ENCODE peak calls at places on chromosome 14, in nine cellular contexts. One of them, this sample, is unnamed. For H3K4me1, the result is how much of the 10 kb centered on the place peaks cover.

GRCh38 chr14:61281911-61282310 is 773 bp upstream of the TMEM30B start:
- DNase-seq in OCI-LY7: no peak
- DNase-seq in hepatocyte: no peak
- DNase-seq in fibroblast of lung: no peak
- DNase-seq in mesenchymal stem cell: no peak
- DNase-seq in tibial artery: peak
- DNase-seq in Caco-2: no peak
- DNase-seq in MM.1S: no peak
- DNase-seq in A549: no peak
- DNase-seq in this sample: no peak

GRCh38 chr14:36661506-36662257 is at the start of gene PAX9:
- DNase-seq in OCI-LY7: peak
- DNase-seq in hepatocyte: peak
- DNase-seq in mesenchymal stem cell: peak
- DNase-seq in Caco-2: peak
- DNase-seq in MM.1S: peak
- DNase-seq in fibroblast of lung: peak
- DNase-seq in tibial artery: peak
- DNase-seq in A549: peak
- DNase-seq in this sample: peak

GRCh38 chr14:103434868-103435442 is 49.7 kb downstream of the MARK3 start:
- DNase-seq in MM.1S: no peak
- DNase-seq in Caco-2: no peak
- DNase-seq in fibroblast of lung: no peak
- DNase-seq in A549: no peak
- DNase-seq in hepatocyte: no peak
- DNase-seq in mesenchymal stem cell: no peak
- DNase-seq in OCI-LY7: no peak
- DNase-seq in tibial artery: peak
- DNase-seq in this sample: no peak

GRCh38 chr14:55160989-55161388 is 30.4 kb downstream of the DLGAP5 start:
- DNase-seq in OCI-LY7: peak
- DNase-seq in fibroblast of lung: peak
- DNase-seq in tibial artery: no peak
- DNase-seq in Caco-2: no peak
- DNase-seq in hepatocyte: peak
- DNase-seq in MM.1S: peak
- DNase-seq in mesenchymal stem cell: peak
- DNase-seq in A549: peak
- DNase-seq in this sample: no peak

GRCh38 chr14:61145258-61145902 is 135.8 kb downstream of the TMEM30B start:
- DNase-seq in OCI-LY7: no peak
- DNase-seq in mesenchymal stem cell: peak
- DNase-seq in fibroblast of lung: peak
- DNase-seq in hepatocyte: peak
- DNase-seq in tibial artery: no peak
- DNase-seq in MM.1S: no peak
- DNase-seq in Caco-2: no peak
- DNase-seq in A549: no peak
- DNase-seq in this sample: no peak

GRCh38 chr14:33563492-33563891 is 387.4 kb downstream of the EGLN3 start:
- DNase-seq in tibial artery: no peak
- DNase-seq in hepatocyte: no peak
- DNase-seq in fibroblast of lung: peak
- DNase-seq in A549: no peak
- DNase-seq in MM.1S: no peak
- DNase-seq in Caco-2: no peak
- DNase-seq in mesenchymal stem cell: peak
- DNase-seq in OCI-LY7: no peak
- DNase-seq in this sample: no peak

GRCh38 chr14:96917442-96917963 is 120.3 kb downstream of the VRK1 start:
- DNase-seq in mesenchymal stem cell: no peak
- DNase-seq in Caco-2: no peak
- DNase-seq in A549: no peak
- DNase-seq in OCI-LY7: no peak
- DNase-seq in MM.1S: no peak
- DNase-seq in hepatocyte: no peak
- DNase-seq in tibial artery: no peak
- DNase-seq in fibroblast of lung: no peak
- DNase-seq in this sample: no peak

GRCh38 chr14:103854822-103855733 is 7.7 kb upstream of the PPP1R13B start:
- DNase-seq in fibroblast of lung: no peak
- DNase-seq in mesenchymal stem cell: no peak
- DNase-seq in Caco-2: peak
- DNase-seq in hepatocyte: peak
- DNase-seq in tibial artery: no peak
- DNase-seq in OCI-LY7: no peak
- DNase-seq in A549: no peak
- DNase-seq in MM.1S: no peak
- DNase-seq in this sample: peak

GRCh38 chr14:91114079-91115065 is 499 bp downstream of the DGLUCY start:
- DNase-seq in mesenchymal stem cell: peak
- DNase-seq in A549: peak
- DNase-seq in tibial artery: peak
- DNase-seq in fibroblast of lung: peak
- DNase-seq in OCI-LY7: peak
- DNase-seq in Caco-2: peak
- DNase-seq in MM.1S: peak
- DNase-seq in hepatocyte: peak
- DNase-seq in this sample: peak

GRCh38 chr14:91278383-91278715 is 33.8 kb upstream of the GPR68 start:
- DNase-seq in MM.1S: no peak
- DNase-seq in mesenchymal stem cell: no peak
- DNase-seq in hepatocyte: no peak
- DNase-seq in fibroblast of lung: no peak
- DNase-seq in A549: no peak
- DNase-seq in OCI-LY7: peak
- DNase-seq in Caco-2: no peak
- DNase-seq in tibial artery: no peak
- DNase-seq in this sample: no peak

GRCh38 chr14:77622562-77622961 is 6.1 kb upstream of the SPTLC2 start:
- DNase-seq in A549: no peak
- DNase-seq in fibroblast of lung: no peak
- DNase-seq in MM.1S: no peak
- DNase-seq in OCI-LY7: no peak
- DNase-seq in mesenchymal stem cell: no peak
- DNase-seq in tibial artery: no peak
- DNase-seq in Caco-2: no peak
- DNase-seq in hepatocyte: peak
- DNase-seq in this sample: peak

GRCh38 chr14:54669759-54670630 is 103.1 kb downstream of the SAMD4A start:
- DNase-seq in MM.1S: no peak
- DNase-seq in fibroblast of lung: peak
- DNase-seq in mesenchymal stem cell: peak
- DNase-seq in A549: no peak
- DNase-seq in hepatocyte: peak
- DNase-seq in OCI-LY7: no peak
- DNase-seq in tibial artery: no peak
- DNase-seq in Caco-2: no peak
- DNase-seq in this sample: no peak

GRCh38 chr14:74286736-74287135 is 16.0 kb downstream of the ABCD4 start:
- DNase-seq in A549: no peak
- DNase-seq in OCI-LY7: no peak
- DNase-seq in hepatocyte: no peak
- DNase-seq in fibroblast of lung: no peak
- DNase-seq in tibial artery: no peak
- DNase-seq in MM.1S: no peak
- DNase-seq in mesenchymal stem cell: no peak
- DNase-seq in Caco-2: no peak
- DNase-seq in this sample: no peak

GRCh38 chr14:74293621-74294020 is 9.1 kb downstream of the ABCD4 start:
- DNase-seq in hepatocyte: no peak
- DNase-seq in MM.1S: no peak
- DNase-seq in Caco-2: no peak
- DNase-seq in tibial artery: no peak
- DNase-seq in mesenchymal stem cell: no peak
- DNase-seq in A549: no peak
- DNase-seq in OCI-LY7: no peak
- DNase-seq in fibroblast of lung: no peak
- DNase-seq in this sample: no peak

GRCh38 chr14:74292061-74292460 is 10.7 kb downstream of the ABCD4 start:
- DNase-seq in OCI-LY7: no peak
- DNase-seq in MM.1S: no peak
- DNase-seq in mesenchymal stem cell: no peak
- DNase-seq in hepatocyte: no peak
- DNase-seq in Caco-2: no peak
- DNase-seq in tibial artery: no peak
- DNase-seq in A549: no peak
- DNase-seq in fibroblast of lung: no peak
- DNase-seq in this sample: no peak

GRCh38 chr14:74290415-74290814 is 12.3 kb downstream of the ABCD4 start:
- DNase-seq in MM.1S: peak
- DNase-seq in OCI-LY7: peak
- DNase-seq in A549: peak
- DNase-seq in Caco-2: no peak
- DNase-seq in tibial artery: no peak
- DNase-seq in fibroblast of lung: peak
- DNase-seq in mesenchymal stem cell: peak
- DNase-seq in hepatocyte: no peak
- DNase-seq in this sample: no peak

GRCh38 chr14:74289801-74290200 is 12.9 kb downstream of the ABCD4 start:
- DNase-seq in hepatocyte: no peak
- DNase-seq in OCI-LY7: no peak
- DNase-seq in Caco-2: no peak
- DNase-seq in MM.1S: no peak
- DNase-seq in tibial artery: no peak
- DNase-seq in A549: no peak
- DNase-seq in fibroblast of lung: no peak
- DNase-seq in mesenchymal stem cell: no peak
- DNase-seq in this sample: no peak
- H3K4me3 ChIP-seq in hepatocyte: no peak
- H3K4me3 ChIP-seq in OCI-LY7: no peak
- H3K4me3 ChIP-seq in Caco-2: no peak
- H3K4me3 ChIP-seq in MM.1S: no peak
- H3K4me3 ChIP-seq in tibial artery: no peak
- H3K4me3 ChIP-seq in A549: no peak
- H3K4me3 ChIP-seq in fibroblast of lung: no peak
- H3K4me3 ChIP-seq in mesenchymal stem cell: no peak
- H3K4me3 ChIP-seq in this sample: no peak

GRCh38 chr14:86604546-86604945 is 1074.6 kb downstream of the FLRT2 start:
- DNase-seq in mesenchymal stem cell: no peak
- DNase-seq in A549: no peak
- DNase-seq in Caco-2: no peak
- DNase-seq in tibial artery: no peak
- DNase-seq in OCI-LY7: no peak
- DNase-seq in MM.1S: peak
- DNase-seq in hepatocyte: no peak
- DNase-seq in fibroblast of lung: peak
- DNase-seq in this sample: no peak

GRCh38 chr14:86602263-86602662 is 1072.3 kb downstream of the FLRT2 start:
- DNase-seq in fibroblast of lung: no peak
- DNase-seq in A549: no peak
- DNase-seq in mesenchymal stem cell: no peak
- DNase-seq in hepatocyte: no peak
- DNase-seq in OCI-LY7: no peak
- DNase-seq in MM.1S: no peak
- DNase-seq in Caco-2: no peak
- DNase-seq in tibial artery: no peak
- DNase-seq in this sample: no peak

GRCh38 chr14:86597279-86597678 is 1067.3 kb downstream of the FLRT2 start:
- DNase-seq in mesenchymal stem cell: no peak
- DNase-seq in hepatocyte: no peak
- DNase-seq in fibroblast of lung: no peak
- DNase-seq in tibial artery: no peak
- DNase-seq in MM.1S: no peak
- DNase-seq in Caco-2: no peak
- DNase-seq in A549: no peak
- DNase-seq in OCI-LY7: no peak
- DNase-seq in this sample: no peak

GRCh38 chr14:86596024-86596423 is 1066.1 kb downstream of the FLRT2 start:
- DNase-seq in Caco-2: no peak
- DNase-seq in fibroblast of lung: no peak
- DNase-seq in MM.1S: peak
- DNase-seq in A549: no peak
- DNase-seq in tibial artery: no peak
- DNase-seq in OCI-LY7: no peak
- DNase-seq in hepatocyte: no peak
- DNase-seq in mesenchymal stem cell: no peak
- DNase-seq in this sample: no peak

DNA sequence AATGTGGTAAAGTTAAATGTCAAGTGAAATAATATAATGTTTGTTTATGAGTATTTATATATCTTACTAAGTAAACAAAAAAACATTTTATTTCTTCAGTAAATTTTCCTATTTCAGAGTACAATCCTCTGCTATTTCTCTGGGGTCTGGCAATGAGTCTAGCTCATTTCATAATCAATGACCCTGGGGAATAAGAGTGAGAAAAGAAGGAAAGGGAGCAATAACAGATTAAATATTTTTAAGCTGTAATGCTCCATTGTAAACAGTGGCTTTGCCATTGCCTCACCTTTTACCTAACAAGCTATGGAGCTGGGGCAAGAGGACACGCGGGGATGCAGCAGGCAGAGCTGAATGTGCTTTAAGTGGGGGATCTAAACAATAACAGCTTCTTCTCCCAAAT is 1071.9 kb downstream of the FLRT2 start:
- DNase-seq in mesenchymal stem cell: no peak
- DNase-seq in hepatocyte: no peak
- DNase-seq in Caco-2: no peak
- DNase-seq in tibial artery: no peak
- DNase-seq in OCI-LY7: no peak
- DNase-seq in MM.1S: no peak
- DNase-seq in fibroblast of lung: no peak
- DNase-seq in A549: no peak
- DNase-seq in this sample: no peak
- H3K4me1 ChIP-seq in mesenchymal stem cell: under half
- H3K4me1 ChIP-seq in hepatocyte: under half
- H3K4me1 ChIP-seq in Caco-2: under half
- H3K4me1 ChIP-seq in tibial artery: under half
- H3K4me1 ChIP-seq in OCI-LY7: under half
- H3K4me1 ChIP-seq in MM.1S: under half
- H3K4me1 ChIP-seq in fibroblast of lung: under half
- H3K4me1 ChIP-seq in A549: under half
- H3K4me1 ChIP-seq in this sample: under half

GRCh38 chr14:21536395-21537087 is 10.4 kb upstream of the SALL2 start:
- DNase-seq in Caco-2: no peak
- DNase-seq in OCI-LY7: no peak
- DNase-seq in hepatocyte: no peak
- DNase-seq in fibroblast of lung: no peak
- DNase-seq in tibial artery: no peak
- DNase-seq in MM.1S: no peak
- DNase-seq in mesenchymal stem cell: no peak
- DNase-seq in A549: no peak
- DNase-seq in this sample: no peak
- H3K4me3 ChIP-seq in Caco-2: no peak
- H3K4me3 ChIP-seq in OCI-LY7: no peak
- H3K4me3 ChIP-seq in hepatocyte: peak
- H3K4me3 ChIP-seq in fibroblast of lung: no peak
- H3K4me3 ChIP-seq in tibial artery: peak
- H3K4me3 ChIP-seq in MM.1S: no peak
- H3K4me3 ChIP-seq in mesenchymal stem cell: peak
- H3K4me3 ChIP-seq in A549: no peak
- H3K4me3 ChIP-seq in this sample: peak

DNA sequence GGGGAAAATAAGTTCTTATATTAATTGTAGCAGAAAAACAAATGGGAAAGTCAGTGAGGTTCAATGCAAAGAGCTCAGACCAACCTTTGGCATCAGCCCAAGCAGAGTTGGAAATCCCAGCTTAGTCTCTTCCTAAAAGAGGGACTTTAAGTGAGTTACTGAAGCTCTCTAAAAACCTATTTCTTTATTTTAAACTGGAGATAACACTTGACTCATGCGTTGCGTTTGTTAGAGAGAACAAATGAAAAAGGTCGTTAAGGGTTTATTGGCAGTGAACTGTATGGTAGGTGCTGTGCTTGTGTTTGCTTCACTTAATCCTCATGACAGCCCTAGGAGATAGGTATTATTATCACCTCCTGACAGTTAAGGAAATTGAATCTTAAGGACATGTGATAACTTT is 396.5 kb downstream of the RAD51B start:
- DNase-seq in A549: no peak
- DNase-seq in tibial artery: no peak
- DNase-seq in hepatocyte: peak
- DNase-seq in mesenchymal stem cell: no peak
- DNase-seq in fibroblast of lung: no peak
- DNase-seq in Caco-2: no peak
- DNase-seq in MM.1S: no peak
- DNase-seq in OCI-LY7: no peak
- DNase-seq in this sample: no peak
- H3K4me1 ChIP-seq in A549: under half
- H3K4me1 ChIP-seq in tibial artery: under half
- H3K4me1 ChIP-seq in hepatocyte: under half
- H3K4me1 ChIP-seq in mesenchymal stem cell: under half
- H3K4me1 ChIP-seq in fibroblast of lung: under half
- H3K4me1 ChIP-seq in Caco-2: under half
- H3K4me1 ChIP-seq in MM.1S: under half
- H3K4me1 ChIP-seq in OCI-LY7: under half
- H3K4me1 ChIP-seq in this sample: under half

This sample was measured in upper lobe of right lung.